ENCODE peak calls at places on chromosomes 5 and 9, in eight cellular contexts. V is transverse colon, F is mesendoderm, M is stomach, Q is pancreas, H is GM23248, A is spleen, N is heart left ventricle. P is an unnamed sample.

GRCh38 chr5:167939686-167940085 is 351.8 kb upstream of the WWC1 start:
- DNase-seq in N (no peak), H (peak; percentile 83), V (no peak), Q (no peak), A (no peak), F (no peak), M (no peak), P (no peak)

GRCh38 chr5:121668635-121669034 is 183.0 kb upstream of the FTMT start:
- DNase-seq in M (no peak), N (no peak), H (no peak), F (peak; percentile 42), Q (no peak), V (no peak), A (no peak), P (no peak)

GRCh38 chr5:161895510-161895909 is 47.6 kb downstream of the GABRA1 start:
- DNase-seq in Q (no peak), F (no peak), N (no peak), M (no peak), H (no peak), V (no peak), A (no peak), P (no peak)

GRCh38 chr9:2158111-2158610 is 143.0 kb downstream of the SMARCA2 start:
- DNase-seq in Q (peak; percentile 49), N (peak; percentile 53), F (peak; percentile 57), M (peak; percentile 53), A (peak; percentile 81), V (peak; percentile 47), H (peak; percentile 80), P (no peak)

GRCh38 chr5:160675988-160676387 is 176.0 kb downstream of the ATP10B start:
- DNase-seq in A (no peak), H (no peak), Q (no peak), F (no peak), M (no peak), V (no peak), N (no peak), P (no peak)

GRCh38 chr9:110588296-110588695 is 8.8 kb upstream of the SVEP1 start:
- DNase-seq in F (no peak), A (no peak), N (no peak), M (no peak), V (no peak), Q (no peak), H (peak; percentile 56), P (no peak)

GRCh38 chr5:172906888-172907287 is 52.3 kb upstream of the RPL26L1 start:
- DNase-seq in M (no peak), N (no peak), A (no peak), F (peak; percentile 49), H (no peak), Q (no peak), V (no peak), P (no peak)

GRCh38 chr5:134784946-134785620 is 26.5 kb downstream of the DDX46 start:
- DNase-seq in V (no peak), M (no peak), F (peak; percentile 21), N (no peak), Q (no peak), A (no peak), H (peak; percentile 61), P (no peak)

GRCh38 chr5:107806271-107806670 is 135.5 kb upstream of the EFNA5 start:
- DNase-seq in F (no peak), A (no peak), N (no peak), H (no peak), V (no peak), Q (no peak), M (no peak), P (no peak)

GRCh38 chr5:174535691-174536090 is 188.7 kb upstream of the MSX2 start:
- DNase-seq in M (no peak), F (peak; percentile 74), H (no peak), Q (no peak), N (no peak), V (no peak), A (no peak), P (no peak)

GRCh38 chr5:125412051-125412560 is 665.7 kb upstream of the ZNF608 start:
- DNase-seq in N (peak; percentile 13), M (no peak), H (peak; percentile 43), Q (no peak), F (peak; percentile 81), A (no peak), V (peak; percentile 36), P (no peak)

GRCh38 chr9:98709968-98710965 is 1.5 kb upstream of the GABBR2 start:
- DNase-seq in Q (no peak), A (no peak), V (no peak), F (peak; percentile 63), H (peak; percentile 83), N (no peak), M (no peak), P (no peak)

GRCh38 chr9:98706651-98707103 is 2.1 kb downstream of the GABBR2 start:
- DNase-seq in H (peak; percentile 75), V (no peak), F (no peak), A (no peak), N (no peak), Q (no peak), M (no peak), P (no peak)

GRCh38 chr9:98708103-98708932 is 417 bp downstream of the GABBR2 start:
- DNase-seq in A (no peak), F (peak; percentile 10), N (no peak), Q (no peak), H (peak; percentile 48), M (no peak), V (no peak), P (no peak)

GRCh38 chr9:98708933-98709911 is at the start of gene GABBR2:
- DNase-seq in V (no peak), H (peak; percentile 53), Q (no peak), F (peak; percentile 34), A (no peak), N (no peak), M (no peak), P (no peak)

DNA sequence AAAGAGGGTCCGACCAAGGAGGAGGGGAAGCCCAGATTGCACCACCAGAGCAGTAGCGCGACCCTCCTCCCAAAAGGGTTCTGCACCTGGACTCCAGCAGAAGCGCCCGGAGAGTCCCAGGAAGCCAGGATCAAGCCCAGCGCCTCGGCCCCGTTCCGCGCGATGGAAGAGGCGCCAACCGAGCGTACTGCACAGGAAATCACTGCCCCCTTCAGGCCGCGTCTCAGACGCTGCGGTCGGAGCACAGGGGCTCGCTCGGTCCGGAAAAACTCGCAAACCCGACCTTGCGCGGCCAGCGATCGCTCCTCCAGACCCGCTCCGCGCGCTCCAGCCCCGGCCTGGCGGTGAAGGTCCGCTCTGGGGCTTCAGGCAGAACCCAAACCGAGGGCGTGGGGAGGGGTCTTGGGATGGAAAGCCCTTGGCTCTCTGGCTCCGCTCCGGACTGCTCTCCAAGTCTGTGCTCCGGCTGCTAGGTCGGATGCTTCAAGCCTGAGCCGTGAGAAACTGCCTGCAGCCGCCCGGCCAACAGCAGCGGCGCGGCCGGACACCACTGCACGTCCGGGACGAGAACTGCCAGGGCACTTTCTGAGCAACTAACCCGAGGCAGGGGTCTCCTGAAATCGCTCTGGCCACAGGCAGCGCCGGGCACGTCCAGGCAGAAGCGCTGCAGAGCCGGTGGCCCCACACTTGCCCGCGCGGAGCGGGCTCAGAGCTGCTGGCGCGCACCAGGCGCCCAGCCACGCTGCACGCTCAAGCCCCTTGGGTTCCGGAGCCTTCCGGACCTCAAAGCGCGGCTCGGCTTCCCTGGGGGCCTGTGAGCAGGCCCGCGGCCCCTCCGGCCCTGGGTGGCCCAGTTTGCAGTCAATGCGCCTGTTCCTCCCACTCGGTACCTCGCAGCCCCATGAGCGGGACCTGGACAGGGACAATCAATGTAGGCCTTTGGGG is 1.3 kb downstream of the GABBR2 start:
- DNase-seq in M (peak; percentile 29), H (peak; percentile 95), V (no peak), F (peak; percentile 87), N (peak; percentile 43), Q (peak; percentile 27), A (no peak), P (no peak)
- H3K4me3 ChIP-seq in M (peak overlapping the region; percentile 9), H (peak overlapping the region; percentile 78), V (no peak overlapping the region), F (no peak overlapping the region), N (peak overlapping the region; percentile 8), Q (no peak overlapping the region), A (no peak overlapping the region), P (no peak overlapping the region)

GRCh38 chr5:151670953-151671636 is 15.6 kb downstream of the SPARC start:
- DNase-seq in F (no peak), H (peak; percentile 84), V (no peak), M (no peak), Q (no peak), N (no peak), A (no peak), P (no peak)
- H3K36me3 ChIP-seq in F (peaks cover 57% of the 10 kb centered on the region), H (peaks cover 93% of the 10 kb centered on the region), V (no peaks in the 10 kb centered on the region), M (peaks cover 52% of the 10 kb centered on the region), Q (no peaks in the 10 kb centered on the region), N (peaks cover 79% of the 10 kb centered on the region), A (peaks cover 85% of the 10 kb centered on the region), P (peaks cover 93% of the 10 kb centered on the region)

GRCh38 chr5:88677943-88678779 is 204.8 kb downstream of the MEF2C start:
- DNase-seq in V (no peak), M (no peak), N (no peak), F (no peak), A (no peak), H (no peak), Q (no peak), P (no peak)
- H3K4me3 ChIP-seq in V (no peak overlapping the region), M (no peak overlapping the region), N (no peak overlapping the region), F (no peak overlapping the region), A (no peak overlapping the region), H (no peak overlapping the region), Q (no peak overlapping the region), P (no peak overlapping the region)

GRCh38 chr9:107325842-107326241 is 42.8 kb downstream of the RAD23B start:
- DNase-seq in M (no peak), V (no peak), A (no peak), N (no peak), Q (no peak), F (no peak), H (no peak), P (no peak)

GRCh38 chr9:107316795-107317661 is 33.9 kb downstream of the RAD23B start:
- DNase-seq in V (no peak), H (no peak), N (no peak), F (peak; percentile 49), A (peak; percentile 75), Q (no peak), M (no peak), P (no peak)

GRCh38 chr9:107323836-107324235 is 40.8 kb downstream of the RAD23B start:
- DNase-seq in Q (no peak), M (no peak), A (no peak), H (no peak), V (no peak), F (no peak), N (no peak), P (no peak)

GRCh38 chr9:107328510-107328909 is 45.4 kb downstream of the RAD23B start:
- DNase-seq in V (no peak), M (no peak), N (no peak), A (no peak), Q (no peak), F (no peak), H (no peak), P (no peak)

GRCh38 chr9:107322643-107323042 is 39.6 kb downstream of the RAD23B start:
- DNase-seq in F (no peak), V (no peak), H (no peak), Q (no peak), M (no peak), A (no peak), N (no peak), P (no peak)
- H3K36me3 ChIP-seq in F (peaks cover 3% of the 10 kb centered on the region), V (no peaks in the 10 kb centered on the region), H (peaks cover 82% of the 10 kb centered on the region), Q (peaks cover 19% of the 10 kb centered on the region), M (peaks cover 79% of the 10 kb centered on the region), A (peaks cover 100% of the 10 kb centered on the region), N (peaks cover 79% of the 10 kb centered on the region), P (peaks cover 94% of the 10 kb centered on the region)